ENCODE peak calls at places on chromosomes 6 and 20, in six cellular contexts. One of them, this sample, is unnamed.
A peak's percentile ranks its signal among the peaks of the same experiment; 100 is the strongest.

GRCh38 chr6:134523903-134524302 is 206.0 kb upstream of the SGK1 start:
- DNase-seq in GM12878: no peak
- DNase-seq in H1: no peak
- DNase-seq in HepG2: no peak
- DNase-seq in K562: no peak
- DNase-seq in GM12892: no peak
- DNase-seq in this sample: no peak

GRCh38 chr20:31596831-31597482 is 8.1 kb upstream of the ID1 start:
- DNase-seq in GM12878: no peak
- DNase-seq in H1: no peak
- DNase-seq in HepG2: no peak
- DNase-seq in K562: no peak
- DNase-seq in GM12892: no peak
- DNase-seq in this sample: no peak

GRCh38 chr6:168883410-168884049 is 370.1 kb downstream of the THBS2 start:
- DNase-seq in GM12878: no peak
- DNase-seq in H1: no peak
- DNase-seq in HepG2: no peak
- DNase-seq in K562: no peak
- DNase-seq in GM12892: no peak
- DNase-seq in this sample: no peak

GRCh38 chr20:58888521-58889333 is 36.2 kb downstream of the GNAS start:
- DNase-seq in GM12878: no peak
- DNase-seq in H1: no peak
- DNase-seq in HepG2: peak; percentile 76
- DNase-seq in K562: peak; percentile 65
- DNase-seq in GM12892: peak; percentile 69
- DNase-seq in this sample: peak; percentile 71

GRCh38 chr6:111087871-111088667 is 766 bp downstream of the SLC16A10 start:
- DNase-seq in GM12878: no peak
- DNase-seq in H1: no peak
- DNase-seq in HepG2: peak; percentile 63
- DNase-seq in K562: no peak
- DNase-seq in GM12892: no peak
- DNase-seq in this sample: no peak

GRCh38 chr6:28634758-28635546 is 109.3 kb downstream of the GPX5 start:
- DNase-seq in GM12878: no peak
- DNase-seq in H1: no peak
- DNase-seq in HepG2: peak; percentile 50
- DNase-seq in K562: no peak
- DNase-seq in GM12892: no peak
- DNase-seq in this sample: no peak

GRCh38 chr20:56636701-56637100 is 7.6 kb downstream of the TFAP2C start:
- DNase-seq in GM12878: no peak
- DNase-seq in H1: no peak
- DNase-seq in HepG2: no peak
- DNase-seq in K562: no peak
- DNase-seq in GM12892: no peak
- DNase-seq in this sample: no peak

GRCh38 chr6:133512410-133513016 is 271.4 kb downstream of the EYA4 start:
- DNase-seq in GM12878: no peak
- DNase-seq in H1: no peak
- DNase-seq in HepG2: peak; percentile 46
- DNase-seq in K562: peak; percentile 10
- DNase-seq in GM12892: no peak
- DNase-seq in this sample: no peak

GRCh38 chr20:36461600-36462439 is 79.5 kb upstream of the MYL9 start:
- DNase-seq in GM12878: no peak
- DNase-seq in H1: no peak
- DNase-seq in HepG2: no peak
- DNase-seq in K562: peak; percentile 76
- DNase-seq in GM12892: no peak
- DNase-seq in this sample: peak; percentile 38

GRCh38 chr6:36605102-36605501 is 10.9 kb downstream of the SRSF3 start:
- DNase-seq in GM12878: no peak
- DNase-seq in H1: no peak
- DNase-seq in HepG2: no peak
- DNase-seq in K562: no peak
- DNase-seq in GM12892: no peak
- DNase-seq in this sample: no peak

GRCh38 chr6:36603222-36604089 is 9.3 kb downstream of the SRSF3 start:
- DNase-seq in GM12878: no peak
- DNase-seq in H1: no peak
- DNase-seq in HepG2: no peak
- DNase-seq in K562: no peak
- DNase-seq in GM12892: no peak
- DNase-seq in this sample: no peak

GRCh38 chr6:36607782-36608386 is 13.7 kb downstream of the SRSF3 start:
- DNase-seq in GM12878: no peak
- DNase-seq in H1: no peak
- DNase-seq in HepG2: no peak
- DNase-seq in K562: no peak
- DNase-seq in GM12892: no peak
- DNase-seq in this sample: no peak

GRCh38 chr6:36605560-36606391 is 11.6 kb downstream of the SRSF3 start:
- DNase-seq in GM12878: no peak
- DNase-seq in H1: no peak
- DNase-seq in HepG2: no peak
- DNase-seq in K562: no peak
- DNase-seq in GM12892: no peak
- DNase-seq in this sample: no peak

GRCh38 chr6:36604090-36605060 is 10.2 kb downstream of the SRSF3 start:
- DNase-seq in GM12878: no peak
- DNase-seq in H1: no peak
- DNase-seq in HepG2: no peak
- DNase-seq in K562: no peak
- DNase-seq in GM12892: no peak
- DNase-seq in this sample: no peak
- TF ChIP-seq POLR2A in GM12878: peak; percentile 21
- TF ChIP-seq POLR2A in H1: peak; percentile 82
- TF ChIP-seq POLR2A in HepG2: no peak
- TF ChIP-seq POLR2A in K562: peak; percentile 66
- TF ChIP-seq POLR2A in GM12892: peak; percentile 79
- TF ChIP-seq POLR2A in this sample: peak; percentile 86

DNA sequence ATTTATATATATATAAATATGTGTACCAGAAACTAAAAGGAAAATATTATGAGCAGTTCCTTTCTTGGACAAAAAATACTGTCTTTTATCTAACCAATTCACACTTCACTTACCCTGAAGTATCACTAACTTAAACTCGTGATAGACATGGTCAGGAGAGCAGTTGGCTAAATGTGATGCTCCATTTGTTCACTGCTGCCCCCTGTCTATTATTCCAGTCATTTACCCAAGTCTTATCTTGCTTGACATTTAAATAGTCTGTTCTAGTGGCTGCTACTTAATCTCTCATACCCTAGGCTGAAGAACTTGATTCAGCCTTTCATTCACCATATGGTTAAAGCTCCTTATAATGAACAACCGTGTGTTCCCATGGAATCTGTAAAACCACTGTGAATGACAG is 789.6 kb upstream of the EYS start:
- DNase-seq in GM12878: no peak
- DNase-seq in H1: no peak
- DNase-seq in HepG2: peak; percentile 50
- DNase-seq in K562: no peak
- DNase-seq in GM12892: no peak
- DNase-seq in this sample: no peak
- TF ChIP-seq TAF1 in GM12878: no peak
- TF ChIP-seq TAF1 in H1: no peak
- TF ChIP-seq TAF1 in HepG2: no peak
- TF ChIP-seq TAF1 in K562: no peak
- TF ChIP-seq TAF1 in GM12892: no peak
- TF ChIP-seq TAF1 in this sample: no peak

DNA sequence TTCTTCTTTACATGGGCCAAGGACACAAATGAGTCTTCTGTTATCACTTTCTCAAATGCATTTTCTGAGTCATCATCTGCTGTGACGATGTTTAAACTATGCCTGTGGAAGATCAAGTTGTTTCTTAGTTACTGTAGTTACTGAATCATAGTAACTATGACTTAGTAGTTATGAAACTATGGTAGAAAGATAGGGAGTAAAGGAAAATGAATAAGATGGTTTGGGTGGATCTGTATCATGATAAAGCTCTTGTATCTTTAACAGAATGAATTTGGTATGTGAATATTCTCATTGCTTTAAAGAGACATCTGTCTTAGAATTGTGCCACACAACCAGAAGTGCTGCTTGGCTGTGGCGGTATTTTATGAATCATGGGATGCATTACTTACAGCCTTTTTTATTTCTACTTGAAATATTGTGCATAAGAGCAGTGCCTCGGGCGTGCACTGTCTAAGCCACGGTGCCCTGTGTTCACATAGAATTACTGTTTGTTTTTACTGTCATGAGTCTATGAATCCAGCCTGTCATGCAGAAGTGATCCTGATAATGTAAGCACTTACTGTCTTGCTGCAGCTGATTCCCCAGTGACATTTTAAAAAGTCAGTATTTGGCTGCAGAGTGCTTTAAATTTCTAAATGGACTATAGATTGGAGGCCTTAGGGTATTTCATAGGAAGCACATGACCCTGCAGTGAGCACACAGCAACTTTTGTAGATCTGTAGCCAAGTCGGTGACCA is 215.2 kb downstream of the TMEM242 start:
- DNase-seq in GM12878: no peak
- DNase-seq in H1: no peak
- DNase-seq in HepG2: no peak
- DNase-seq in K562: peak; percentile 65
- DNase-seq in GM12892: no peak
- DNase-seq in this sample: no peak
- TF ChIP-seq POLR2A in GM12878: no peak
- TF ChIP-seq POLR2A in H1: no peak
- TF ChIP-seq POLR2A in HepG2: no peak
- TF ChIP-seq POLR2A in K562: no peak
- TF ChIP-seq POLR2A in GM12892: no peak
- TF ChIP-seq POLR2A in this sample: no peak

DNA sequence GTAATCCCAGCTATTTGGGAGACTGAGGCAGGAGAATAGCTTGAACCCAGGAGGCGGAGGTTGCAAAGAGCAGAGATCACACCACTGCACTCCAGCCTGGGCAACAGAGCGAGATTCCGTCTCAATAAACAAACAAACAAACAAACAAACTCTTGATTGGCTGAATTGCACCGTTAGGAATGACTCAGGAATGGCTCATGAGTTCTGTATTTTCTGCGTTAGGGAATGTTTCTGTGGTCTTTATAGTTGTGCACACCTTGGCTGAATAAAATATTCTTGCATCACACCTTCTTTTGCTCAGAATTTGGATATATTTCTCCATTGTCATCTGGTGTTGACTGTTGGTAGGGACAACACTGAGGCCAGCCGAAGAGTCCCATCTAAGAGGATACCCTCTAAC is 19.7 kb upstream of the PI16 start:
- DNase-seq in GM12878: no peak
- DNase-seq in H1: no peak
- DNase-seq in HepG2: no peak
- DNase-seq in K562: no peak
- DNase-seq in GM12892: no peak
- DNase-seq in this sample: no peak
- TF ChIP-seq TAF1 in GM12878: no peak
- TF ChIP-seq TAF1 in H1: no peak
- TF ChIP-seq TAF1 in HepG2: no peak
- TF ChIP-seq TAF1 in K562: no peak
- TF ChIP-seq TAF1 in GM12892: no peak
- TF ChIP-seq TAF1 in this sample: no peak

GRCh38 chr6:154766288-154766687 is 33.1 kb downstream of the SCAF8 start:
- DNase-seq in GM12878: no peak
- DNase-seq in H1: no peak
- DNase-seq in HepG2: no peak
- DNase-seq in K562: no peak
- DNase-seq in GM12892: no peak
- DNase-seq in this sample: no peak

GRCh38 chr6:154765273-154765672 is 32.1 kb downstream of the SCAF8 start:
- DNase-seq in GM12878: no peak
- DNase-seq in H1: no peak
- DNase-seq in HepG2: no peak
- DNase-seq in K562: no peak
- DNase-seq in GM12892: no peak
- DNase-seq in this sample: no peak

GRCh38 chr6:154768280-154768679 is 35.1 kb downstream of the SCAF8 start:
- DNase-seq in GM12878: no peak
- DNase-seq in H1: no peak
- DNase-seq in HepG2: no peak
- DNase-seq in K562: no peak
- DNase-seq in GM12892: no peak
- DNase-seq in this sample: no peak

GRCh38 chr6:154767419-154767818 is 34.2 kb downstream of the SCAF8 start:
- DNase-seq in GM12878: no peak
- DNase-seq in H1: no peak
- DNase-seq in HepG2: no peak
- DNase-seq in K562: no peak
- DNase-seq in GM12892: no peak
- DNase-seq in this sample: no peak

GRCh38 chr6:154766993-154767392 is 33.8 kb downstream of the SCAF8 start:
- DNase-seq in GM12878: no peak
- DNase-seq in H1: no peak
- DNase-seq in HepG2: no peak
- DNase-seq in K562: no peak
- DNase-seq in GM12892: no peak
- DNase-seq in this sample: no peak
- TF ChIP-seq POLR2A in GM12878: no peak
- TF ChIP-seq POLR2A in H1: no peak
- TF ChIP-seq POLR2A in HepG2: no peak
- TF ChIP-seq POLR2A in K562: no peak
- TF ChIP-seq POLR2A in GM12892: no peak
- TF ChIP-seq POLR2A in this sample: no peak

GRCh38 chr20:5061209-5061608 is 58.5 kb downstream of the PCNA start:
- DNase-seq in GM12878: no peak
- DNase-seq in H1: peak; percentile 36
- DNase-seq in HepG2: peak; percentile 65
- DNase-seq in K562: no peak
- DNase-seq in GM12892: no peak
- DNase-seq in this sample: no peak

GRCh38 chr20:5069141-5069806 is 50.5 kb downstream of the PCNA start:
- DNase-seq in GM12878: no peak
- DNase-seq in H1: no peak
- DNase-seq in HepG2: no peak
- DNase-seq in K562: no peak
- DNase-seq in GM12892: no peak
- DNase-seq in this sample: no peak

GRCh38 chr20:5070081-5070480 is 49.7 kb downstream of the PCNA start:
- DNase-seq in GM12878: no peak
- DNase-seq in H1: no peak
- DNase-seq in HepG2: no peak
- DNase-seq in K562: no peak
- DNase-seq in GM12892: no peak
- DNase-seq in this sample: no peak

GRCh38 chr20:5067877-5068276 is 51.9 kb downstream of the PCNA start:
- DNase-seq in GM12878: no peak
- DNase-seq in H1: no peak
- DNase-seq in HepG2: no peak
- DNase-seq in K562: no peak
- DNase-seq in GM12892: no peak
- DNase-seq in this sample: no peak

GRCh38 chr20:5065489-5066383 is 54.0 kb downstream of the PCNA start:
- DNase-seq in GM12878: no peak
- DNase-seq in H1: no peak
- DNase-seq in HepG2: peak; percentile 84
- DNase-seq in K562: no peak
- DNase-seq in GM12892: no peak
- DNase-seq in this sample: no peak
- TF ChIP-seq TAF1 in GM12878: no peak
- TF ChIP-seq TAF1 in H1: no peak
- TF ChIP-seq TAF1 in HepG2: no peak
- TF ChIP-seq TAF1 in K562: no peak
- TF ChIP-seq TAF1 in GM12892: no peak
- TF ChIP-seq TAF1 in this sample: no peak